ENCODE peak calls at places on chromosomes 11 and 22, in six cellular contexts. M, T, U, K, L and G are unnamed samples.

GRCh38 chr11:75031771-75032549 is 43.2 kb downstream of the NEU3 start:
- DNase-seq in M (peak), T (peak), U (peak), K (peak), L (no peak), G (peak)

GRCh38 chr11:63709336-63709735 is 28.0 kb downstream of the RTN3 start:
- DNase-seq in M (no peak), T (no peak), U (no peak), K (no peak), L (no peak), G (no peak)

GRCh38 chr11:34890812-34891211 is 25.4 kb downstream of the APIP start:
- DNase-seq in M (no peak), T (peak), U (no peak), K (no peak), L (no peak), G (peak)

GRCh38 chr22:24421428-24421931 is 5.9 kb upstream of the ADORA2A start:
- DNase-seq in M (no peak), T (peak), U (peak), K (peak), L (no peak), G (peak)

GRCh38 chr11:26778000-26778757 is 56.3 kb upstream of the SLC5A12 start:
- DNase-seq in M (no peak), T (no peak), U (no peak), K (no peak), L (peak), G (no peak)

GRCh38 chr11:130634186-130634585 is 185.7 kb downstream of the ADAMTS15 start:
- DNase-seq in M (no peak), T (no peak), U (no peak), K (no peak), L (no peak), G (no peak)

GRCh38 chr11:11916981-11917399 is 75.2 kb downstream of the USP47 start:
- DNase-seq in M (no peak), T (no peak), U (no peak), K (no peak), L (peak), G (no peak)

GRCh38 chr11:111388842-111389241 is 9.8 kb upstream of the POU2AF1 start:
- DNase-seq in M (no peak), T (no peak), U (no peak), K (no peak), L (no peak), G (no peak)